ENCODE peak calls at places on chromosomes 7 and 10, in seven cellular contexts. X is kidney glomerular epithelial cell, C is neural progenitor cell, H is right atrium auricular region, A is IMR-90, O is NCI-H1694 treated with DMSO at 0.1 percent for 48 hours, B is Daoy. I is an unnamed sample.

GRCh38 chr7:135224027-135224426 is 9.6 kb upstream of the STRA8 start:
- DNase-seq in X (no peak), C (no peak), H (no peak), A (no peak), O (no peak), B (no peak), I (no peak)

GRCh38 chr10:74208081-74208480 is 57.1 kb downstream of the ADK start:
- DNase-seq in X (no peak), C (peak), H (no peak), A (no peak), O (peak), B (no peak), I (peak)

GRCh38 chr10:77374189-77374656 is 263.4 kb downstream of the KCNMA1 start:
- DNase-seq in X (no peak), C (no peak), H (no peak), A (peak), O (no peak), B (no peak), I (no peak)

GRCh38 chr10:84567133-84567532 is 238.7 kb downstream of the CCSER2 start:
- DNase-seq in X (no peak), C (peak), H (no peak), A (no peak), O (no peak), B (no peak), I (no peak)

GRCh38 chr7:23264916-23265458 is 18.4 kb downstream of the GPNMB start:
- DNase-seq in X (no peak), C (no peak), H (no peak), A (no peak), O (no peak), B (no peak), I (no peak)

GRCh38 chr10:95384011-95384704 is 93.4 kb upstream of the PDLIM1 start:
- DNase-seq in X (no peak), C (no peak), H (no peak), A (no peak), O (no peak), B (no peak), I (no peak)

GRCh38 chr7:2717293-2717904 is 29.4 kb downstream of the AMZ1 start:
- DNase-seq in X (no peak), C (no peak), H (no peak), A (peak), O (no peak), B (no peak), I (peak)

GRCh38 chr7:32089678-32090077 is 19.5 kb upstream of the PDE1C start:
- DNase-seq in X (no peak), C (no peak), H (no peak), A (no peak), O (no peak), B (no peak), I (no peak)

GRCh38 chr10:51097546-51097945 is 23.3 kb downstream of the PRKG1 start:
- DNase-seq in X (no peak), C (no peak), H (no peak), A (no peak), O (no peak), B (no peak), I (no peak)

GRCh38 chr7:55154096-55154495 is 135.3 kb downstream of the EGFR start:
- DNase-seq in X (no peak), C (no peak), H (no peak), A (no peak), O (no peak), B (no peak), I (no peak)